ENCODE peak calls at places on chromosomes 6 and 20, in five cellular contexts. One of them, this sample, is unnamed. For H3K9me3 and H3K27me3, the result is how much of the 10 kb centered on the place peaks cover.

GRCh38 chr6:95948324-95948723 is 67.5 kb upstream of the FUT9 start:
- DNase-seq in IMR-90: no peak
- DNase-seq in CD8-positive, alpha-beta memory T cell: no peak
- DNase-seq in lower lobe of right lung: no peak
- DNase-seq in adrenal gland: no peak
- DNase-seq in this sample: no peak

GRCh38 chr20:37522258-37523011 is 1.4 kb downstream of the NNAT start:
- DNase-seq in CD8-positive, alpha-beta memory T cell: no peak
- DNase-seq in IMR-90: peak
- DNase-seq in lower lobe of right lung: peak
- DNase-seq in adrenal gland: no peak
- DNase-seq in this sample: no peak

GRCh38 chr6:84492246-84493135 is 265.0 kb upstream of the CEP162 start:
- DNase-seq in adrenal gland: peak
- DNase-seq in lower lobe of right lung: no peak
- DNase-seq in CD8-positive, alpha-beta memory T cell: no peak
- DNase-seq in IMR-90: no peak
- DNase-seq in this sample: no peak

GRCh38 chr6:29081312-29081711 is 5.8 kb downstream of the OR2B3 start:
- DNase-seq in adrenal gland: no peak
- DNase-seq in CD8-positive, alpha-beta memory T cell: no peak
- DNase-seq in IMR-90: no peak
- DNase-seq in lower lobe of right lung: no peak
- DNase-seq in this sample: no peak

GRCh38 chr6:116012966-116013365 is 47.7 kb downstream of the FRK start:
- DNase-seq in IMR-90: peak
- DNase-seq in adrenal gland: no peak
- DNase-seq in CD8-positive, alpha-beta memory T cell: no peak
- DNase-seq in lower lobe of right lung: no peak
- DNase-seq in this sample: no peak

GRCh38 chr20:47120346-47120745 is 225.7 kb downstream of the EYA2 start:
- DNase-seq in IMR-90: no peak
- DNase-seq in adrenal gland: no peak
- DNase-seq in CD8-positive, alpha-beta memory T cell: no peak
- DNase-seq in lower lobe of right lung: no peak
- DNase-seq in this sample: no peak

GRCh38 chr6:5457036-5457435 is 195.7 kb downstream of the FARS2 start:
- DNase-seq in IMR-90: peak
- DNase-seq in adrenal gland: no peak
- DNase-seq in CD8-positive, alpha-beta memory T cell: no peak
- DNase-seq in lower lobe of right lung: no peak
- DNase-seq in this sample: peak

GRCh38 chr6:143842468-143842901 is 653 bp upstream of the LTV1 start:
- DNase-seq in CD8-positive, alpha-beta memory T cell: no peak
- DNase-seq in lower lobe of right lung: no peak
- DNase-seq in IMR-90: peak
- DNase-seq in adrenal gland: peak
- DNase-seq in this sample: no peak

GRCh38 chr6:145087034-145087433 is 648.3 kb downstream of the EPM2A start:
- DNase-seq in adrenal gland: no peak
- DNase-seq in IMR-90: peak
- DNase-seq in lower lobe of right lung: no peak
- DNase-seq in CD8-positive, alpha-beta memory T cell: no peak
- DNase-seq in this sample: no peak

GRCh38 chr6:135183532-135184440 is 2.7 kb downstream of the MYB start:
- DNase-seq in adrenal gland: peak
- DNase-seq in lower lobe of right lung: peak
- DNase-seq in IMR-90: peak
- DNase-seq in CD8-positive, alpha-beta memory T cell: peak
- DNase-seq in this sample: no peak

GRCh38 chr20:49948809-49949507 is 12.8 kb downstream of the RNF114 start:
- DNase-seq in CD8-positive, alpha-beta memory T cell: no peak
- DNase-seq in adrenal gland: no peak
- DNase-seq in lower lobe of right lung: no peak
- DNase-seq in IMR-90: peak
- DNase-seq in this sample: peak

GRCh38 chr6:28720357-28721231 is 194.9 kb downstream of the GPX5 start:
- DNase-seq in CD8-positive, alpha-beta memory T cell: no peak
- DNase-seq in adrenal gland: no peak
- DNase-seq in IMR-90: no peak
- DNase-seq in lower lobe of right lung: no peak
- DNase-seq in this sample: no peak

GRCh38 chr6:4466769-4467480 is 309.3 kb upstream of the CDYL start:
- DNase-seq in adrenal gland: no peak
- DNase-seq in CD8-positive, alpha-beta memory T cell: no peak
- DNase-seq in IMR-90: no peak
- DNase-seq in lower lobe of right lung: no peak
- DNase-seq in this sample: no peak

GRCh38 chr6:170293881-170294755 is 3.2 kb upstream of the DLL1 start:
- DNase-seq in CD8-positive, alpha-beta memory T cell: no peak
- DNase-seq in lower lobe of right lung: no peak
- DNase-seq in IMR-90: no peak
- DNase-seq in adrenal gland: no peak
- DNase-seq in this sample: no peak

GRCh38 chr6:137962725-137963124 is 95.7 kb downstream of the TNFAIP3 start:
- DNase-seq in adrenal gland: no peak
- DNase-seq in CD8-positive, alpha-beta memory T cell: no peak
- DNase-seq in IMR-90: no peak
- DNase-seq in lower lobe of right lung: no peak
- DNase-seq in this sample: no peak

GRCh38 chr6:131886517-131886916 is 64.7 kb downstream of the CCN2 start:
- DNase-seq in lower lobe of right lung: no peak
- DNase-seq in CD8-positive, alpha-beta memory T cell: no peak
- DNase-seq in adrenal gland: no peak
- DNase-seq in IMR-90: no peak
- DNase-seq in this sample: no peak

DNA sequence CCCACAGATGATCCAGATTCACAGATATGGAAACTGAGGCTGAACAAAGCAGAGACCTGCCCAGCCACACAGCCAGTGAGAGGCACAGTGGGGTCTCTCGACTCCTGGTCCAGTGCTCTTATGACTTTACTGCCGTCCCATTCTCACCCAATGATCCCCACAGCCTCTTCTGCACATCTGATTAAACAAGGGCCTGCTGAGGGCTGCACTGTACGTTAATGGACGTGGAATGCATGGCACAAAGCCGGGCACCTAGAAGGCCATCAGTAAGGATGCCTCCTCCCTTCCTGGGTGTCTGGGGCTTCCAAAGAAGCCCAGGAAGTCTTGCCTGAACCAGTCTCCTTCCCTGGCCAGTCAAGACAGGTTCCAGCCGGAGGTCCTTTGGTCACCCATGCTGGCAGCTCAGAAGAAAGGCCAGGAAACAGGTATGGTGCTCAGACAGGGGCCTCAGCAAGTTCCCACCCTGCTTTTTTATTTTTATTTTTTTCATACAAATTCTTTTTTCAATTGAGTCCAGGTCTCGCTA is 3.8 kb downstream of the TFEB start:
- DNase-seq in IMR-90: no peak
- DNase-seq in adrenal gland: no peak
- DNase-seq in lower lobe of right lung: peak
- DNase-seq in CD8-positive, alpha-beta memory T cell: no peak
- DNase-seq in this sample: no peak
- H3K4me3 ChIP-seq in IMR-90: no peak
- H3K4me3 ChIP-seq in adrenal gland: no peak
- H3K4me3 ChIP-seq in lower lobe of right lung: no peak
- H3K4me3 ChIP-seq in CD8-positive, alpha-beta memory T cell: no peak
- H3K4me3 ChIP-seq in this sample: no peak

GRCh38 chr20:29299811-29300578 is 1957.5 kb upstream of the DEFB115 start:
- DNase-seq in CD8-positive, alpha-beta memory T cell: no peak
- DNase-seq in adrenal gland: no peak
- DNase-seq in lower lobe of right lung: no peak
- DNase-seq in IMR-90: no peak
- DNase-seq in this sample: no peak
- H3K9me3 ChIP-seq in CD8-positive, alpha-beta memory T cell: under half
- H3K9me3 ChIP-seq in adrenal gland: under half
- H3K9me3 ChIP-seq in lower lobe of right lung: under half
- H3K9me3 ChIP-seq in IMR-90: under half
- H3K9me3 ChIP-seq in this sample: under half

GRCh38 chr20:63576311-63576710 is 2.3 kb upstream of the HELZ2 start:
- DNase-seq in IMR-90: no peak
- DNase-seq in CD8-positive, alpha-beta memory T cell: no peak
- DNase-seq in adrenal gland: no peak
- DNase-seq in lower lobe of right lung: no peak
- DNase-seq in this sample: no peak

GRCh38 chr20:63579017-63579705 is 5.1 kb upstream of the HELZ2 start:
- DNase-seq in CD8-positive, alpha-beta memory T cell: no peak
- DNase-seq in IMR-90: no peak
- DNase-seq in lower lobe of right lung: no peak
- DNase-seq in adrenal gland: no peak
- DNase-seq in this sample: no peak

GRCh38 chr20:63578224-63579016 is 4.4 kb upstream of the HELZ2 start:
- DNase-seq in adrenal gland: no peak
- DNase-seq in lower lobe of right lung: no peak
- DNase-seq in IMR-90: no peak
- DNase-seq in CD8-positive, alpha-beta memory T cell: no peak
- DNase-seq in this sample: no peak

GRCh38 chr20:63574829-63575720 is 1.0 kb upstream of the HELZ2 start:
- DNase-seq in CD8-positive, alpha-beta memory T cell: no peak
- DNase-seq in IMR-90: peak
- DNase-seq in adrenal gland: no peak
- DNase-seq in lower lobe of right lung: no peak
- DNase-seq in this sample: peak

DNA sequence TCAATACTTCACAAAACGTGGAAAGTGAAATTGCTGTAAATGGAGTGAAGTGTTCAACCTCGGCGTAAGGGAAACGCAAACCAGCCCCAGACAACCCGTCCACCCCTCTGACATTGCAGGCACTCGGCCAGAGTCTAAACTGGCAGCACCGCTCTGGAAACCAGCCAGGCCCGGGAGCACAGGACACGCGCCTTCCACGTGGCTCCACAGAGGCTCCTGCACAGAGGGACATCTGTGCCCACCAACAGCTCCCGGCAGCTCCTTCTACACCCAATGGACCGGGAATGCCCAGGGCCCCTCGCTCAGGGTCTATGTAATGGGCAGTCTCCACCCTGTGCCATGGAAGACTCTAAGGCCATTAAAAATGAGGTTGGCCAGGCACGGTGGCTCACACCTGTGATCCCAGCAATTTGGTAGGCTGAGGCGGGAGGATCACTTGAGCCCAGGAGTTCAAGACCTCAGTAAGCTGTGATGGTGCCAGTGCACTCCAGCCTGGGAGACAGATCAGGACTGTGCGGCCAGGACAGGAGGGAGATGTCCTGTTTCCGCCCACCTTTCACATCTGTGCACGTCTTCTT is 3.4 kb upstream of the HELZ2 start:
- DNase-seq in adrenal gland: no peak
- DNase-seq in IMR-90: no peak
- DNase-seq in CD8-positive, alpha-beta memory T cell: no peak
- DNase-seq in lower lobe of right lung: no peak
- DNase-seq in this sample: no peak
- H3K27me3 ChIP-seq in adrenal gland: under half
- H3K27me3 ChIP-seq in IMR-90: under half
- H3K27me3 ChIP-seq in CD8-positive, alpha-beta memory T cell: under half
- H3K27me3 ChIP-seq in lower lobe of right lung: under half
- H3K27me3 ChIP-seq in this sample: under half

GRCh38 chr6:24923885-24924401 is 11.8 kb downstream of the RIPOR2 start:
- DNase-seq in adrenal gland: no peak
- DNase-seq in IMR-90: no peak
- DNase-seq in lower lobe of right lung: no peak
- DNase-seq in CD8-positive, alpha-beta memory T cell: no peak
- DNase-seq in this sample: no peak
- H3K4me3 ChIP-seq in adrenal gland: no peak
- H3K4me3 ChIP-seq in IMR-90: no peak
- H3K4me3 ChIP-seq in lower lobe of right lung: no peak
- H3K4me3 ChIP-seq in CD8-positive, alpha-beta memory T cell: peak
- H3K4me3 ChIP-seq in this sample: no peak

GRCh38 chr20:59771506-59772372 is 161.7 kb downstream of the SYCP2 start:
- DNase-seq in lower lobe of right lung: no peak
- DNase-seq in adrenal gland: no peak
- DNase-seq in CD8-positive, alpha-beta memory T cell: no peak
- DNase-seq in IMR-90: no peak
- DNase-seq in this sample: no peak
- H3K9me3 ChIP-seq in lower lobe of right lung: under half
- H3K9me3 ChIP-seq in adrenal gland: under half
- H3K9me3 ChIP-seq in CD8-positive, alpha-beta memory T cell: under half
- H3K9me3 ChIP-seq in IMR-90: under half
- H3K9me3 ChIP-seq in this sample: under half

GRCh38 chr20:56797023-56797422 is 167.9 kb downstream of the TFAP2C start:
- DNase-seq in IMR-90: no peak
- DNase-seq in lower lobe of right lung: no peak
- DNase-seq in adrenal gland: no peak
- DNase-seq in CD8-positive, alpha-beta memory T cell: no peak
- DNase-seq in this sample: no peak
- H3K27me3 ChIP-seq in IMR-90: under half
- H3K27me3 ChIP-seq in lower lobe of right lung: under half
- H3K27me3 ChIP-seq in adrenal gland: under half
- H3K27me3 ChIP-seq in CD8-positive, alpha-beta memory T cell: under half
- H3K27me3 ChIP-seq in this sample: under half

GRCh38 chr6:113999284-113999683 is 28.3 kb upstream of the HDAC2 start:
- DNase-seq in CD8-positive, alpha-beta memory T cell: no peak
- DNase-seq in IMR-90: no peak
- DNase-seq in lower lobe of right lung: no peak
- DNase-seq in adrenal gland: no peak
- DNase-seq in this sample: no peak
- H3K4me3 ChIP-seq in CD8-positive, alpha-beta memory T cell: no peak
- H3K4me3 ChIP-seq in IMR-90: no peak
- H3K4me3 ChIP-seq in lower lobe of right lung: no peak
- H3K4me3 ChIP-seq in adrenal gland: no peak
- H3K4me3 ChIP-seq in this sample: no peak

GRCh38 chr20:55947701-55948100 is 57.6 kb downstream of the CBLN4 start:
- DNase-seq in IMR-90: no peak
- DNase-seq in lower lobe of right lung: no peak
- DNase-seq in adrenal gland: no peak
- DNase-seq in CD8-positive, alpha-beta memory T cell: no peak
- DNase-seq in this sample: no peak
- H3K9me3 ChIP-seq in IMR-90: under half
- H3K9me3 ChIP-seq in lower lobe of right lung: under half
- H3K9me3 ChIP-seq in adrenal gland: under half
- H3K9me3 ChIP-seq in CD8-positive, alpha-beta memory T cell: under half
- H3K9me3 ChIP-seq in this sample: under half

DNA sequence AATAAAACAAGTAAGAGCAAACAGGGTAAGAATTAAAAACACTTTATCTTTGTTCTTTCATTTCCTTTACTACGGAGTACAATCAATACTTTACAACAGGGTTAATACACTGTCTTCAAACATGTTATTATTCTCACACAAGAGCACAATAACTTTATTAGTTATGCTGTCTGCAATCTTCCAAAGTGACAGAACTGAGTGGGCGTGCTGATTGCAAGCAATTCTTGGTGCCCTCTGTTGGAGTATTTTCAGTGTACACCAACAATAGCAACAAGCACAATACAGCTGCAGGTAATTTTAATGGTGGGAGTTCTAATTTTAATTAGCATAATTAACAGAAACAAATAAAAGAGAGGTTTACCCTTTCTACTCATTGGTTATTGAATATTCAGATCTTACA is 33.9 kb upstream of the PTPRK start:
- DNase-seq in CD8-positive, alpha-beta memory T cell: no peak
- DNase-seq in lower lobe of right lung: no peak
- DNase-seq in adrenal gland: no peak
- DNase-seq in IMR-90: no peak
- DNase-seq in this sample: no peak
- H3K27me3 ChIP-seq in CD8-positive, alpha-beta memory T cell: under half
- H3K27me3 ChIP-seq in lower lobe of right lung: under half
- H3K27me3 ChIP-seq in adrenal gland: under half
- H3K27me3 ChIP-seq in IMR-90: under half
- H3K27me3 ChIP-seq in this sample: under half